ENCODE peak calls at places on chromosomes 11 and 22, in five cellular contexts. One of them, this sample, is unnamed.
A peak's percentile ranks its signal among the peaks of the same experiment; 100 is the strongest.

GRCh38 chr11:15157181-15157580 is 42.5 kb downstream of the INSC start:
- DNase-seq in aorta: no peak
- DNase-seq in neuronal stem cell: no peak
- DNase-seq in cardiac muscle cell: peak; percentile 42
- DNase-seq in left ventricle myocardium inferior: no peak
- DNase-seq in this sample: no peak

GRCh38 chr11:77142091-77142975 is 14.3 kb downstream of the MYO7A start:
- DNase-seq in cardiac muscle cell: no peak
- DNase-seq in neuronal stem cell: no peak
- DNase-seq in left ventricle myocardium inferior: no peak
- DNase-seq in aorta: no peak
- DNase-seq in this sample: peak; percentile 35

GRCh38 chr11:118310781-118311485 is 6.4 kb downstream of the CD3E start:
- DNase-seq in neuronal stem cell: no peak
- DNase-seq in left ventricle myocardium inferior: no peak
- DNase-seq in cardiac muscle cell: no peak
- DNase-seq in aorta: no peak
- DNase-seq in this sample: no peak

GRCh38 chr11:108873305-108873704 is 208.4 kb downstream of the DDX10 start:
- DNase-seq in neuronal stem cell: no peak
- DNase-seq in left ventricle myocardium inferior: no peak
- DNase-seq in cardiac muscle cell: peak; percentile 55
- DNase-seq in aorta: no peak
- DNase-seq in this sample: no peak

GRCh38 chr11:67318239-67318555 is 14.9 kb downstream of the SSH3 start:
- DNase-seq in neuronal stem cell: no peak
- DNase-seq in left ventricle myocardium inferior: no peak
- DNase-seq in cardiac muscle cell: no peak
- DNase-seq in aorta: no peak
- DNase-seq in this sample: no peak

GRCh38 chr11:12167098-12167999 is 57.0 kb downstream of the MICAL2 start:
- DNase-seq in neuronal stem cell: no peak
- DNase-seq in aorta: no peak
- DNase-seq in left ventricle myocardium inferior: no peak
- DNase-seq in cardiac muscle cell: peak; percentile 83
- DNase-seq in this sample: no peak

GRCh38 chr11:62958547-62959071 is 26.2 kb downstream of the SLC22A6 start:
- DNase-seq in neuronal stem cell: no peak
- DNase-seq in left ventricle myocardium inferior: peak; percentile 41
- DNase-seq in cardiac muscle cell: peak; percentile 61
- DNase-seq in aorta: no peak
- DNase-seq in this sample: no peak

GRCh38 chr22:25409240-25409639 is 155.2 kb upstream of the GRK3 start:
- DNase-seq in aorta: no peak
- DNase-seq in left ventricle myocardium inferior: peak; percentile 43
- DNase-seq in neuronal stem cell: no peak
- DNase-seq in cardiac muscle cell: no peak
- DNase-seq in this sample: no peak

GRCh38 chr22:44398791-44399190 is 86.0 kb upstream of the SHISAL1 start:
- DNase-seq in left ventricle myocardium inferior: peak; percentile 7
- DNase-seq in neuronal stem cell: no peak
- DNase-seq in cardiac muscle cell: no peak
- DNase-seq in aorta: no peak
- DNase-seq in this sample: no peak

GRCh38 chr22:33073989-33074391 is 15.8 kb upstream of the SYN3 start:
- DNase-seq in aorta: no peak
- DNase-seq in cardiac muscle cell: no peak
- DNase-seq in neuronal stem cell: no peak
- DNase-seq in left ventricle myocardium inferior: no peak
- DNase-seq in this sample: no peak

GRCh38 chr22:43921361-43921760 is 2.2 kb upstream of the PNPLA3 start:
- DNase-seq in neuronal stem cell: no peak
- DNase-seq in aorta: no peak
- DNase-seq in cardiac muscle cell: peak; percentile 50
- DNase-seq in left ventricle myocardium inferior: no peak
- DNase-seq in this sample: no peak

GRCh38 chr11:65180877-65181568 is 705 bp upstream of the CAPN1 start:
- DNase-seq in cardiac muscle cell: peak; percentile 72
- DNase-seq in left ventricle myocardium inferior: peak; percentile 60
- DNase-seq in neuronal stem cell: peak; percentile 78
- DNase-seq in aorta: peak; percentile 70
- DNase-seq in this sample: peak; percentile 79

GRCh38 chr11:1830500-1831223 is 4.1 kb upstream of the SYT8 start:
- DNase-seq in aorta: peak; percentile 59
- DNase-seq in neuronal stem cell: no peak
- DNase-seq in cardiac muscle cell: peak; percentile 33
- DNase-seq in left ventricle myocardium inferior: no peak
- DNase-seq in this sample: peak; percentile 77

GRCh38 chr22:19871845-19872778 is 17.4 kb upstream of the GNB1L start:
- DNase-seq in left ventricle myocardium inferior: no peak
- DNase-seq in aorta: peak; percentile 43
- DNase-seq in cardiac muscle cell: no peak
- DNase-seq in neuronal stem cell: no peak
- DNase-seq in this sample: peak; percentile 41

GRCh38 chr11:67582026-67582425 is 1.6 kb upstream of the GSTP1 start:
- DNase-seq in left ventricle myocardium inferior: no peak
- DNase-seq in neuronal stem cell: no peak
- DNase-seq in cardiac muscle cell: no peak
- DNase-seq in aorta: no peak
- DNase-seq in this sample: no peak

GRCh38 chr11:127564803-127565202 is 564.2 kb upstream of the KIRREL3 start:
- DNase-seq in neuronal stem cell: no peak
- DNase-seq in aorta: no peak
- DNase-seq in cardiac muscle cell: no peak
- DNase-seq in left ventricle myocardium inferior: no peak
- DNase-seq in this sample: no peak

GRCh38 chr11:108338750-108339149 is 115.9 kb downstream of the ATM start:
- DNase-seq in left ventricle myocardium inferior: no peak
- DNase-seq in cardiac muscle cell: no peak
- DNase-seq in neuronal stem cell: no peak
- DNase-seq in aorta: no peak
- DNase-seq in this sample: no peak

GRCh38 chr11:119405986-119406385 is 17.0 kb downstream of the THY1 start:
- DNase-seq in cardiac muscle cell: no peak
- DNase-seq in left ventricle myocardium inferior: no peak
- DNase-seq in aorta: no peak
- DNase-seq in neuronal stem cell: no peak
- DNase-seq in this sample: no peak

GRCh38 chr11:65615950-65616574 is 486 bp downstream of the PCNX3 start:
- DNase-seq in cardiac muscle cell: peak; percentile 31
- DNase-seq in left ventricle myocardium inferior: peak; percentile 58
- DNase-seq in neuronal stem cell: no peak
- DNase-seq in aorta: no peak
- DNase-seq in this sample: no peak

GRCh38 chr11:106278391-106278790 is 200.9 kb downstream of the AASDHPPT start:
- DNase-seq in aorta: no peak
- DNase-seq in left ventricle myocardium inferior: no peak
- DNase-seq in cardiac muscle cell: peak; percentile 91
- DNase-seq in neuronal stem cell: no peak
- DNase-seq in this sample: no peak

GRCh38 chr11:28983780-28984179 is 875.6 kb downstream of the METTL15 start:
- DNase-seq in left ventricle myocardium inferior: no peak
- DNase-seq in aorta: no peak
- DNase-seq in cardiac muscle cell: no peak
- DNase-seq in neuronal stem cell: no peak
- DNase-seq in this sample: no peak

GRCh38 chr11:134853972-134854371 is 441.9 kb upstream of the B3GAT1 start:
- DNase-seq in left ventricle myocardium inferior: no peak
- DNase-seq in aorta: no peak
- DNase-seq in cardiac muscle cell: no peak
- DNase-seq in neuronal stem cell: no peak
- DNase-seq in this sample: no peak

GRCh38 chr11:100354736-100355135 is 332.4 kb upstream of the ARHGAP42 start:
- DNase-seq in left ventricle myocardium inferior: no peak
- DNase-seq in neuronal stem cell: no peak
- DNase-seq in cardiac muscle cell: no peak
- DNase-seq in aorta: no peak
- DNase-seq in this sample: no peak

GRCh38 chr11:68471360-68472340 is 11.1 kb downstream of the PPP6R3 start:
- DNase-seq in neuronal stem cell: no peak
- DNase-seq in left ventricle myocardium inferior: no peak
- DNase-seq in cardiac muscle cell: peak; percentile 95
- DNase-seq in aorta: peak; percentile 67
- DNase-seq in this sample: no peak

GRCh38 chr22:37818397-37819099 is 4.6 kb upstream of the GALR3 start:
- DNase-seq in cardiac muscle cell: peak; percentile 65
- DNase-seq in aorta: peak; percentile 76
- DNase-seq in left ventricle myocardium inferior: peak; percentile 60
- DNase-seq in neuronal stem cell: no peak
- DNase-seq in this sample: peak; percentile 84

GRCh38 chr11:75570559-75571139 is 8.6 kb downstream of the SERPINH1 start:
- DNase-seq in neuronal stem cell: no peak
- DNase-seq in aorta: no peak
- DNase-seq in left ventricle myocardium inferior: no peak
- DNase-seq in cardiac muscle cell: no peak
- DNase-seq in this sample: no peak

GRCh38 chr11:109552376-109552775 is 130.4 kb downstream of the C11orf87 start:
- DNase-seq in cardiac muscle cell: peak; percentile 21
- DNase-seq in aorta: no peak
- DNase-seq in neuronal stem cell: no peak
- DNase-seq in left ventricle myocardium inferior: no peak
- DNase-seq in this sample: no peak

GRCh38 chr11:124078591-124078990 is 36.7 kb upstream of the VWA5A start:
- DNase-seq in cardiac muscle cell: no peak
- DNase-seq in neuronal stem cell: no peak
- DNase-seq in left ventricle myocardium inferior: no peak
- DNase-seq in aorta: no peak
- DNase-seq in this sample: no peak

GRCh38 chr11:9759519-9760179 is 95.8 kb downstream of the SWAP70 start:
- DNase-seq in neuronal stem cell: no peak
- DNase-seq in left ventricle myocardium inferior: peak; percentile 83
- DNase-seq in aorta: peak; percentile 96
- DNase-seq in cardiac muscle cell: peak; percentile 97
- DNase-seq in this sample: peak; percentile 65

GRCh38 chr22:32478994-32479393 is 4.4 kb downstream of the FBXO7 start:
- DNase-seq in neuronal stem cell: no peak
- DNase-seq in aorta: no peak
- DNase-seq in cardiac muscle cell: no peak
- DNase-seq in left ventricle myocardium inferior: no peak
- DNase-seq in this sample: no peak

GRCh38 chr22:22925795-22926358 is 38.3 kb downstream of the IGLL5 start:
- DNase-seq in cardiac muscle cell: no peak
- DNase-seq in neuronal stem cell: no peak
- DNase-seq in aorta: peak; percentile 21
- DNase-seq in left ventricle myocardium inferior: no peak
- DNase-seq in this sample: no peak

GRCh38 chr11:74849525-74850391 is 99.1 kb downstream of the XRRA1 start:
- DNase-seq in aorta: no peak
- DNase-seq in neuronal stem cell: peak; percentile 17
- DNase-seq in left ventricle myocardium inferior: no peak
- DNase-seq in cardiac muscle cell: peak; percentile 66
- DNase-seq in this sample: no peak

GRCh38 chr11:65430406-65431217 is 8.0 kb downstream of the NEAT1 start:
- DNase-seq in cardiac muscle cell: peak; percentile 73
- DNase-seq in neuronal stem cell: no peak
- DNase-seq in left ventricle myocardium inferior: no peak
- DNase-seq in aorta: no peak
- DNase-seq in this sample: no peak

GRCh38 chr11:71214553-71215371 is 37.6 kb downstream of the SHANK2 start:
- DNase-seq in cardiac muscle cell: no peak
- DNase-seq in aorta: peak; percentile 17
- DNase-seq in left ventricle myocardium inferior: no peak
- DNase-seq in neuronal stem cell: no peak
- DNase-seq in this sample: no peak

GRCh38 chr22:48261048-48261621 is 1498.7 kb downstream of the TBC1D22A start:
- DNase-seq in aorta: no peak
- DNase-seq in left ventricle myocardium inferior: no peak
- DNase-seq in neuronal stem cell: no peak
- DNase-seq in cardiac muscle cell: no peak
- DNase-seq in this sample: no peak

GRCh38 chr11:82930229-82930628 is 28.7 kb downstream of the DDIAS start:
- DNase-seq in neuronal stem cell: no peak
- DNase-seq in aorta: no peak
- DNase-seq in left ventricle myocardium inferior: no peak
- DNase-seq in cardiac muscle cell: no peak
- DNase-seq in this sample: no peak

GRCh38 chr22:49960967-49961600 is 512 bp downstream of the PIM3 start:
- DNase-seq in cardiac muscle cell: peak; percentile 57
- DNase-seq in neuronal stem cell: no peak
- DNase-seq in left ventricle myocardium inferior: peak; percentile 48
- DNase-seq in aorta: peak; percentile 69
- DNase-seq in this sample: peak; percentile 74
- H3K4me1 ChIP-seq in cardiac muscle cell: peaks cover 17% of the 10 kb centered on the region
- H3K4me1 ChIP-seq in neuronal stem cell: peaks cover 16% of the 10 kb centered on the region
- H3K4me1 ChIP-seq in left ventricle myocardium inferior: peaks cover 73% of the 10 kb centered on the region
- H3K4me1 ChIP-seq in aorta: no peaks in the 10 kb centered on the region
- H3K4me1 ChIP-seq in this sample: peaks cover 68% of the 10 kb centered on the region

DNA sequence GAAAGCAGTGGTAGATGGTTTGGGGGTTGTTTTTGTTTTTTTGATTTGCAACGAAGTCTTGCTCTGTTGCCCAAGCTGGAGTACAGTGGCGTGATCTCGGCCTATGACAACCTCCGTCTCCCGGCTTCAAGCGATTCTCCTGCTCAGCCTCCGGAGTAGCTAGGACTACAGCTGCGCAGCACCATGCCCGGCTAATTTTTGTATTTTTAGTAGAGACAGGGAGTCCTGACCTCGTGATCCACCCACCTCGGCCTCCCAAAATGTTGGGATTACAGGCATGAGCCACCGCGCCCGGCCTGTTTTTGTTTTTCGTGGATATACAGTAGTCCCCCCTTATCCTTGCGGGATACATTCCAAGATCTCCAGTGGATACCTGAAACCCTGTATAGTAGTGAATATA is 6.6 kb downstream of the EP300 start:
- DNase-seq in aorta: no peak
- DNase-seq in neuronal stem cell: no peak
- DNase-seq in left ventricle myocardium inferior: no peak
- DNase-seq in cardiac muscle cell: no peak
- DNase-seq in this sample: no peak
- H3K4me1 ChIP-seq in aorta: peaks cover 6% of the 10 kb centered on the region
- H3K4me1 ChIP-seq in neuronal stem cell: peaks cover 1% of the 10 kb centered on the region
- H3K4me1 ChIP-seq in left ventricle myocardium inferior: peaks cover 99% of the 10 kb centered on the region
- H3K4me1 ChIP-seq in cardiac muscle cell: peaks cover 20% of the 10 kb centered on the region
- H3K4me1 ChIP-seq in this sample: peaks cover 77% of the 10 kb centered on the region

DNA sequence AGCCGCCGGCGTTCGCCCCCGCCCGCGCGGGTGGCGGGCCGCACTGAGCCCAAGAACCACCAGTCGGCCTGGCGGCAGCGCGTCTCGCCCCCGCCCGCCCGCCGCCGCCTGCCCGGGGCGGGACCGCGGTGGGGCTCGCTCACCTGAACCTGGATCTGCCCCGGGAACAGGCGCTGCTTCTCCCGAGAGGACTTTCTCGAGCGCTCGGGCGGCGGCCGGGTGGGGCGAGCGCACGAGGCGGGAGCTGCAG is 178 bp downstream of the MYH9 start:
- DNase-seq in cardiac muscle cell: no peak
- DNase-seq in left ventricle myocardium inferior: no peak
- DNase-seq in aorta: no peak
- DNase-seq in neuronal stem cell: no peak
- DNase-seq in this sample: no peak
- H3K4me1 ChIP-seq in cardiac muscle cell: peaks cover 16% of the 10 kb centered on the region
- H3K4me1 ChIP-seq in left ventricle myocardium inferior: peaks cover 72% of the 10 kb centered on the region
- H3K4me1 ChIP-seq in aorta: no peaks in the 10 kb centered on the region
- H3K4me1 ChIP-seq in neuronal stem cell: peaks cover 9% of the 10 kb centered on the region
- H3K4me1 ChIP-seq in this sample: peaks cover 47% of the 10 kb centered on the region

GRCh38 chr11:117218133-117218915 is 13.5 kb downstream of the PCSK7 start:
- DNase-seq in neuronal stem cell: no peak
- DNase-seq in left ventricle myocardium inferior: no peak
- DNase-seq in aorta: peak; percentile 75
- DNase-seq in cardiac muscle cell: peak; percentile 97
- DNase-seq in this sample: peak; percentile 14
- H3K4me1 ChIP-seq in neuronal stem cell: peaks cover 9% of the 10 kb centered on the region
- H3K4me1 ChIP-seq in left ventricle myocardium inferior: peaks cover 67% of the 10 kb centered on the region
- H3K4me1 ChIP-seq in aorta: peaks cover 16% of the 10 kb centered on the region
- H3K4me1 ChIP-seq in cardiac muscle cell: peaks cover 20% of the 10 kb centered on the region
- H3K4me1 ChIP-seq in this sample: peaks cover 45% of the 10 kb centered on the region

This sample was measured in lower lobe of right lung.